ENCODE peak calls at places on chromosomes 3 and 15, in nine cellular contexts. K, Y, H, R, B, T, O, I and Z are unnamed samples.

GRCh38 chr3:14775011-14775410 is 43.8 kb upstream of the FGD5 start:
- DNase-seq in O (no peak), K (no peak), Y (no peak), R (peak), B (no peak), I (no peak), H (no peak), T (no peak), Z (no peak)

GRCh38 chr3:139689122-139689521 is 11.3 kb upstream of the NMNAT3 start:
- DNase-seq in T (no peak), H (no peak), I (no peak), Y (no peak), R (no peak), K (no peak), O (peak), B (no peak), Z (no peak)

GRCh38 chr3:43866529-43867353 is 176.0 kb downstream of the ABHD5 start:
- DNase-seq in Y (peak), B (no peak), H (no peak), K (no peak), I (no peak), O (no peak), R (peak), T (no peak), Z (peak)

GRCh38 chr3:119885746-119886530 is 104.0 kb downstream of the NR1I2 start:
- DNase-seq in O (no peak), K (no peak), B (no peak), Y (peak), R (no peak), I (no peak), T (no peak), H (no peak), Z (peak)

GRCh38 chr15:32746116-32746857 is 28.5 kb downstream of the GREM1 start:
- DNase-seq in Y (no peak), H (no peak), T (no peak), O (no peak), K (no peak), R (no peak), I (no peak), B (no peak), Z (no peak)

GRCh38 chr15:29677871-29678431 is 144.3 kb downstream of the TJP1 start:
- DNase-seq in Y (no peak), K (no peak), T (no peak), O (no peak), I (no peak), R (peak), B (no peak), H (no peak), Z (no peak)

GRCh38 chr15:50181206-50181982 is 602 bp upstream of the SLC27A2 start:
- DNase-seq in R (peak), O (no peak), T (no peak), Y (no peak), I (no peak), K (no peak), H (no peak), B (no peak), Z (no peak)

GRCh38 chr3:184685055-184685454 is 26.8 kb downstream of the MAGEF1 start:
- DNase-seq in H (no peak), I (no peak), Y (no peak), O (no peak), T (no peak), R (peak), B (no peak), K (no peak), Z (no peak)

GRCh38 chr3:75136100-75136897 is 521.8 kb upstream of the CNTN3 start:
- DNase-seq in T (no peak), K (no peak), B (no peak), Y (no peak), I (no peak), O (no peak), H (no peak), R (no peak), Z (no peak)

GRCh38 chr3:48700750-48701405 is 15.2 kb upstream of the NCKIPSD start:
- DNase-seq in R (no peak), I (no peak), O (no peak), T (no peak), Y (no peak), B (no peak), K (no peak), H (no peak), Z (no peak)

GRCh38 chr15:89361451-89362202 is 27.0 kb upstream of the POLG start:
- DNase-seq in Y (peak), O (peak), H (peak), K (peak), R (peak), I (peak), B (peak), T (peak), Z (peak)

GRCh38 chr15:68249058-68249713 is 19.7 kb upstream of the CLN6 start:
- DNase-seq in O (no peak), Y (no peak), H (no peak), I (no peak), T (no peak), K (no peak), B (no peak), R (no peak), Z (no peak)